ENCODE peak calls at places on chromosomes 6 and 20, in seven cellular contexts. O is foreskin fibroblast, C is GM12865, W is H1, D is prostate gland, H is heart left ventricle, A is pancreas. G is an unnamed sample.

GRCh38 chr20:20395856-20396600 is 28.1 kb downstream of the INSM1 start:
- DNase-seq in O (no peak), C (no peak), W (no peak), D (no peak), H (no peak), A (no peak), G (no peak)

GRCh38 chr6:109690373-109690739 is 646 bp downstream of the AK9 start:
- DNase-seq in O (no peak), C (peak), W (peak), D (peak), H (peak), A (peak), G (no peak)

GRCh38 chr6:35294308-35294945 is 3.2 kb upstream of the DEF6 start:
- DNase-seq in O (peak), C (peak), W (no peak), D (peak), H (peak), A (no peak), G (no peak)

GRCh38 chr20:24585796-24586522 is 116.5 kb downstream of the SYNDIG1 start:
- DNase-seq in O (no peak), C (no peak), W (no peak), D (no peak), H (no peak), A (no peak), G (no peak)

GRCh38 chr6:13513606-13514502 is 26.5 kb upstream of the GFOD1 start:
- DNase-seq in O (no peak), C (peak), W (no peak), D (no peak), H (no peak), A (no peak), G (no peak)

GRCh38 chr6:16999486-17000436 is 102.1 kb upstream of the STMND1 start:
- DNase-seq in O (peak), C (no peak), W (no peak), D (peak), H (no peak), A (no peak), G (peak)

GRCh38 chr6:35484921-35485392 is 11.9 kb downstream of the TEAD3 start:
- DNase-seq in O (no peak), C (no peak), W (no peak), D (no peak), H (no peak), A (no peak), G (no peak)

GRCh38 chr6:11650297-11650696 is 112.7 kb downstream of the TMEM170B start:
- DNase-seq in O (peak), C (no peak), W (peak), D (no peak), H (peak), A (no peak), G (no peak)

GRCh38 chr6:170237999-170238740 is 52.7 kb downstream of the DLL1 start:
- DNase-seq in O (no peak), C (no peak), W (no peak), D (no peak), H (no peak), A (no peak), G (no peak)

GRCh38 chr6:155341130-155341828 is 27.0 kb upstream of the TFB1M start:
- DNase-seq in O (no peak), C (peak), W (no peak), D (no peak), H (no peak), A (no peak), G (no peak)

GRCh38 chr6:6812427-6812826 is 223.9 kb downstream of the LY86 start:
- DNase-seq in O (no peak), C (no peak), W (no peak), D (no peak), H (no peak), A (no peak), G (no peak)

GRCh38 chr6:103893082-103893481 is 966.6 kb downstream of the HACE1 start:
- DNase-seq in O (no peak), C (no peak), W (no peak), D (no peak), H (no peak), A (no peak), G (no peak)

GRCh38 chr6:7978736-7979135 is 68.1 kb upstream of the TXNDC5 start:
- DNase-seq in O (no peak), C (peak), W (no peak), D (no peak), H (no peak), A (no peak), G (no peak)

GRCh38 chr6:73362869-73363536 is 545 bp downstream of the KHDC3L start:
- DNase-seq in O (no peak), C (no peak), W (no peak), D (no peak), H (no peak), A (no peak), G (no peak)

GRCh38 chr6:41334482-41335023 is 855 bp upstream of the NCR2 start:
- DNase-seq in O (no peak), C (peak), W (no peak), D (peak), H (no peak), A (no peak), G (no peak)
- TF ChIP-seq CTCF in O (peak), C (peak), W (peak), D (no peak), H (no peak), A (no peak), G (no peak)

DNA sequence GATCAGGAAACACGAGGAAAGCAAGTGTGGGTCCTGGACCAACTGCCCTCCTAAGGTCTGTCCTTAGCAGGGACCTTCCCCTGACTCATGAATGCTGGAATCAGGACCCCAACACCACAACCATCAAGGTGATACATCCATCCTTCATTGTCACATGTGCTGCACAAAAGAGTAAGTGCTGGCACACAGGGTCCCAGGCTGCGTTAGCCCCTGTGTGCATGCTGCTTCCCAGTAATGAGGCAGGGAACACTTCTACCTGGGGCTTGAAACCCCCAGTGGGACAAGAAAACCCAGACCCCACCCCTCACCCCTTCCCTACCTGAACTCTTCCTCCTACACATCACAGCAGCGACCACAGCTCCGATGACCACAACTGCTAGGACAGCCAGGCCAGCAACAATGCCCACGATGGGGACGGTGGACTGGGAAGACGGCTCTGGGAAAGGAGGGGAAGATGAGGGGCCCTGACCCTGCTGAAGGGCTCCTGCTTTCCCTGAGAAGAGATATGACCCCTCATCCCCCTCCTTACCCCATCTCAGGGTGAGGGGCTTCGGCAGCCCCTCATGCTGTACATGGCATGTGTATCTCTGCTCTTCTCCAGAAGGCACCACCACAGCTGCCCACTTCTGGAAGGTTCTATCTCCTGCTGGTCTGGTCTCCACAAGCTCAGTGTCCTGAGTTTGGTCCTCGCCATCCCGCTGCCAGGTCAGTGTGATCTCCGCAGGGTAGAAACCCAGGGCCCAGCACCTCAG is 2.0 kb downstream of the HLA-B start:
- DNase-seq in O (no peak), C (no peak), W (no peak), D (no peak), H (no peak), A (no peak), G (no peak)
- H3K4me3 ChIP-seq in O (no peak), C (peak), W (no peak), D (peak), H (peak), A (no peak), G (no peak)

GRCh38 chr20:5402903-5403531 is 86.3 kb upstream of the PROKR2 start:
- DNase-seq in O (no peak), C (peak), W (no peak), D (no peak), H (no peak), A (no peak), G (peak)
- TF ChIP-seq CTCF in O (peak), C (peak), W (peak), D (no peak), H (peak), A (peak), G (peak)

GRCh38 chr20:21513881-21514540 is at the start of gene NKX2-2:
- DNase-seq in O (no peak), C (no peak), W (no peak), D (no peak), H (no peak), A (no peak), G (no peak)
- H3K4me3 ChIP-seq in O (no peak), C (no peak), W (peak), D (no peak), H (peak), A (no peak), G (no peak)

GRCh38 chr20:11011653-11012052 is 337.9 kb upstream of the JAG1 start:
- DNase-seq in O (no peak), C (no peak), W (no peak), D (no peak), H (no peak), A (no peak), G (no peak)
- TF ChIP-seq CTCF in O (no peak), C (no peak), W (no peak), D (no peak), H (no peak), A (no peak), G (no peak)

G was measured in HFF-Myc.